ENCODE peak calls at places on chromosomes 1 and 21, in five cellular contexts. D is cardiac muscle cell, S is NT2/D1, H is SJCRH30, U is aorta. Y is an unnamed sample.

GRCh38 chr1:43586136-43586726 is 55.5 kb downstream of the PTPRF start:
- DNase-seq in H (no peak), S (no peak), U (no peak), D (no peak), Y (peak; percentile 65)

GRCh38 chr1:245698860-245699259 is 544.1 kb downstream of the KIF26B start:
- DNase-seq in U (no peak), D (no peak), H (no peak), S (no peak), Y (no peak)

GRCh38 chr1:85137660-85138059 is 63.2 kb downstream of the SYDE2 start:
- DNase-seq in U (no peak), H (no peak), S (no peak), D (no peak), Y (peak; percentile 13)

GRCh38 chr1:94092210-94092613 is 28.7 kb downstream of the ABCA4 start:
- DNase-seq in H (no peak), S (no peak), D (peak; percentile 91), U (no peak), Y (no peak)

GRCh38 chr1:6256640-6257039 is 4.3 kb downstream of the GPR153 start:
- DNase-seq in U (no peak), H (no peak), S (no peak), D (no peak), Y (no peak)

GRCh38 chr1:74679811-74680210 is 6.2 kb upstream of the ERICH3 start:
- DNase-seq in S (no peak), H (no peak), D (no peak), U (no peak), Y (no peak)

GRCh38 chr1:244989813-244990212 is 125.5 kb upstream of the HNRNPU start:
- DNase-seq in U (no peak), D (no peak), S (no peak), H (no peak), Y (peak; percentile 64)

GRCh38 chr1:27343639-27344025 is 1.8 kb downstream of the SYTL1 start:
- DNase-seq in D (no peak), S (no peak), H (no peak), U (no peak), Y (no peak)

GRCh38 chr1:82978461-82979324 is 1020.2 kb downstream of the TTLL7 start:
- DNase-seq in H (no peak), S (peak; percentile 88), D (no peak), U (no peak), Y (no peak)

GRCh38 chr1:155717041-155717440 is 28.1 kb downstream of the DAP3 start:
- DNase-seq in D (no peak), U (no peak), H (no peak), S (no peak), Y (no peak)

GRCh38 chr1:26285366-26286063 is 5.6 kb downstream of the SH3BGRL3 start:
- DNase-seq in H (peak; percentile 41), S (peak; percentile 84), D (no peak), U (peak; percentile 50), Y (no peak)

GRCh38 chr21:33815153-33815707 is 100.4 kb downstream of the ATP5PO start:
- DNase-seq in H (no peak), S (no peak), U (no peak), D (no peak), Y (no peak)

GRCh38 chr1:151972533-151973270 is 21.0 kb downstream of the S100A10 start:
- DNase-seq in U (no peak), S (peak; percentile 71), H (no peak), D (peak; percentile 79), Y (peak; percentile 94)

GRCh38 chr1:42952353-42953001 is 6.2 kb downstream of the SLC2A1 start:
- DNase-seq in S (no peak), D (no peak), U (no peak), H (peak; percentile 42), Y (no peak)

GRCh38 chr1:8560611-8561544 is 243.0 kb downstream of the SLC45A1 start:
- DNase-seq in D (peak; percentile 67), S (peak; percentile 1), U (no peak), H (peak; percentile 31), Y (peak; percentile 53)

GRCh38 chr1:108190686-108191416 is 9.3 kb downstream of the SLC25A24 start:
- DNase-seq in U (no peak), H (no peak), D (no peak), S (no peak), Y (no peak)

GRCh38 chr1:31792541-31792940 is 23.3 kb downstream of the SPOCD1 start:
- DNase-seq in H (no peak), D (no peak), S (no peak), U (peak; percentile 31), Y (no peak)

GRCh38 chr21:31136891-31137290 is 98.6 kb upstream of the KRTAP19-8 start:
- DNase-seq in U (no peak), H (peak; percentile 13), D (peak; percentile 93), S (no peak), Y (no peak)

GRCh38 chr1:43547538-43548072 is 16.9 kb downstream of the PTPRF start:
- DNase-seq in H (peak; percentile 51), U (no peak), D (no peak), S (no peak), Y (no peak)

GRCh38 chr1:10899490-10900264 is 103.2 kb upstream of the CASZ1 start:
- DNase-seq in D (no peak), S (no peak), U (peak; percentile 25), H (no peak), Y (peak; percentile 60)

GRCh38 chr1:193104496-193104905 is 713 bp downstream of the GLRX2 start:
- DNase-seq in H (peak; percentile 53), D (peak; percentile 54), S (no peak), U (peak; percentile 71), Y (peak; percentile 68)

GRCh38 chr1:22186316-22186715 is 43.4 kb upstream of the WNT4 start:
- DNase-seq in D (no peak), S (no peak), H (no peak), U (no peak), Y (no peak)

GRCh38 chr1:11473635-11474034 is 5.3 kb upstream of the DISP3 start:
- DNase-seq in D (peak; percentile 27), U (no peak), S (no peak), H (peak; percentile 57), Y (peak; percentile 15)

GRCh38 chr1:43799656-43800629 is 92.6 kb downstream of the ST3GAL3 start:
- DNase-seq in S (no peak), U (no peak), D (peak; percentile 20), H (peak; percentile 80), Y (no peak)

GRCh38 chr1:50913954-50914353 is 46.1 kb downstream of the FAF1 start:
- DNase-seq in S (no peak), U (no peak), H (no peak), D (no peak), Y (no peak)

GRCh38 chr1:44811234-44811633 is 2.9 kb downstream of the BTBD19 start:
- DNase-seq in D (no peak), U (peak; percentile 26), S (no peak), H (no peak), Y (no peak)

GRCh38 chr1:225470210-225470609 is 42.4 kb upstream of the LBR start:
- DNase-seq in H (no peak), S (no peak), D (no peak), U (peak; percentile 32), Y (no peak)

GRCh38 chr1:27011058-27011764 is 1.4 kb downstream of the TENT5B start:
- DNase-seq in D (peak; percentile 93), S (peak; percentile 99), H (peak; percentile 44), U (peak; percentile 79), Y (peak; percentile 88)

GRCh38 chr21:26130249-26130896 is 40.2 kb downstream of the APP start:
- DNase-seq in D (peak; percentile 75), U (no peak), S (no peak), H (no peak), Y (peak; percentile 61)

GRCh38 chr1:50593515-50593914 is 170.3 kb upstream of the DMRTA2 start:
- DNase-seq in D (no peak), S (no peak), U (no peak), H (no peak), Y (no peak)

GRCh38 chr1:148166558-148167492 is 14.7 kb upstream of the NBPF11 start:
- DNase-seq in H (no peak), D (no peak), U (no peak), S (no peak), Y (peak; percentile 88)

GRCh38 chr1:87706779-87707228 is 378.1 kb downstream of the LMO4 start:
- DNase-seq in H (no peak), U (no peak), D (no peak), S (no peak), Y (no peak)

GRCh38 chr1:234205966-234206365 is 167.3 kb upstream of the COA6 start:
- DNase-seq in U (no peak), D (no peak), H (no peak), S (no peak), Y (no peak)

GRCh38 chr1:20183035-20183434 is 2.9 kb upstream of the UBXN10 start:
- DNase-seq in D (no peak), H (no peak), S (no peak), U (no peak), Y (no peak)
- H3K27me3 ChIP-seq in D (no peaks in the 10 kb centered on the region), H (peaks cover 25% of the 10 kb centered on the region), S (no peaks in the 10 kb centered on the region), U (no peaks in the 10 kb centered on the region), Y (no peaks in the 10 kb centered on the region)

DNA sequence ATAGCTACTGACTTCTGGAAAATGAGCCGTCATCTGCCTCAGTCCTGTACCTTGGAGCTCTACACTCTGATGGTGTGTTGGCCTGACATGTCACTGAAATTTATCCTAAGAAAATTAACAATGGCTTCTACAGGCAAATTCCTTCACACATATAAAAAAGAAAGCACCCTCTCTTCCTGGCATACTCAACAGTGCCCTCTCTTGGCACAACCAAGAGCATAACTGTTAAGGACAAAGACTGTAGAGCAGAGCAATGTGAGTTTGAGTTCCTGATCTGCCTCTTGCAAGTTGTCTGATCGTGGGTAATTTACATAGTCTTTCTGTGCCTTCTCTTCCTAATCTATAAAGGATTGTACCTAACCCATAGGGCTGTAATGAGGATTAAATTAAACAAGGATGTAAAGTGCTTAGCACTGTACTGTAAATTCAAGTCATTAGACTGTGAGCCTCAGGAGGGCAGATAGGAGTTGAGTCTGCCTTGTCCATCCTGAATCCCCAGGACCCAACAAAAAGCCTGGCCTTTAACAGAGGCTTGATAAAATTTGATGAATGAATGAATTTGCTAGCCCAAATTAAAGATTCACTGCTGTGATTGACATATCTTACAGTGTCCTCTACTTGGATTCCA is 83.5 kb downstream of the SYF2 start:
- DNase-seq in S (peak; percentile 36), D (peak; percentile 14), H (no peak), U (no peak), Y (peak; percentile 35)
- H3K27me3 ChIP-seq in S (no peaks in the 10 kb centered on the region), D (no peaks in the 10 kb centered on the region), H (peaks cover 13% of the 10 kb centered on the region), U (no peaks in the 10 kb centered on the region), Y (no peaks in the 10 kb centered on the region)

GRCh38 chr1:118815909-118816308 is 172.2 kb downstream of the TBX15 start:
- DNase-seq in S (no peak), D (peak; percentile 26), U (no peak), H (no peak), Y (no peak)
- H3K27me3 ChIP-seq in S (no peaks in the 10 kb centered on the region), D (no peaks in the 10 kb centered on the region), U (no peaks in the 10 kb centered on the region), H (no peaks in the 10 kb centered on the region), Y (no peaks in the 10 kb centered on the region)

DNA sequence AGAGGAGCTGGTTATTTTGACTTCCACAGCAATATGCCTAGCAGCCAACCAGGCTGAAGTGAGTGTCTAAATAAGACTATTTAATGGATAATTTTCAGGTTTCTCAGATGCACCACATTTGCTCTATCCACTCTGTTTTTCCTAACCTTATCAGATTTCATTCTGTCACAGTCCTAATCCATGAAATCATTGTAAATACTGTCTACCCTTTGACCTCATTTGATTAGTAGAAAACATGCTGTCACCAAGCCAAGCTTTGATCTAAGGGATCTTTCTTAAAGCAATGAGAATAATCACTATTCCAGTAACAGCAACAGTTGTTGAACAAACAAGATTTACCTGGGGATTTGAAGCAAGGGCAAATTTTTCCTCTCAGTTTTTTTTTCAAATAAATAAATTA is 595.6 kb downstream of the LTN1 start:
- DNase-seq in S (no peak), D (no peak), H (no peak), U (no peak), Y (no peak)
- H3K27me3 ChIP-seq in S (no peaks in the 10 kb centered on the region), D (no peaks in the 10 kb centered on the region), H (no peaks in the 10 kb centered on the region), U (no peaks in the 10 kb centered on the region), Y (peaks cover 6% of the 10 kb centered on the region)